ENCODE peak calls at places on chromosomes 5 and 9, in four cellular contexts. W is activated CD8-positive, alpha-beta T cell treated with anti-CD3 and anti-CD28 coated beads for 36 hours; V is AG09319; E is glutamatergic neuron. A is an unnamed sample.

GRCh38 chr9:91905958-91906585 is 44.0 kb downstream of the ROR2 start:
- DNase-seq in E (no peak), V (no peak), W (peak; percentile 71), A (peak; percentile 6)

GRCh38 chr5:4643190-4643589 is 496.9 kb upstream of the ADAMTS16 start:
- DNase-seq in E (no peak), W (no peak), V (no peak), A (no peak)

GRCh38 chr5:2388005-2388361 is 363.5 kb downstream of the IRX2 start:
- DNase-seq in E (peak; percentile 43), V (no peak), W (no peak), A (no peak)

GRCh38 chr9:33196736-33197135 is 29.6 kb upstream of the B4GALT1 start:
- DNase-seq in E (no peak), W (no peak), V (no peak), A (no peak)

GRCh38 chr9:8346291-8346690 is 546.7 kb upstream of the DMAC1 start:
- DNase-seq in E (no peak), V (no peak), W (no peak), A (no peak)

GRCh38 chr5:135392256-135392655 is 6.8 kb downstream of the MACROH2A1 start:
- DNase-seq in V (no peak), E (no peak), W (no peak), A (no peak)

GRCh38 chr5:151147033-151147432 is 10.5 kb downstream of the ANXA6 start:
- DNase-seq in W (no peak), V (no peak), E (no peak), A (no peak)

GRCh38 chr5:111453747-111454146 is 58.6 kb downstream of the STARD4 start:
- DNase-seq in W (no peak), V (no peak), E (no peak), A (no peak)

GRCh38 chr9:130156672-130157071 is 15.5 kb upstream of the NCS1 start:
- DNase-seq in E (no peak), V (no peak), W (no peak), A (peak; percentile 41)

GRCh38 chr5:160441352-160441781 is 19.7 kb downstream of the PTTG1 start:
- DNase-seq in W (no peak), E (no peak), V (no peak), A (no peak)

GRCh38 chr5:92800360-92800759 is 780.7 kb downstream of the NR2F1-AS1 start:
- DNase-seq in W (no peak), E (no peak), V (peak; percentile 74), A (no peak)

GRCh38 chr5:131357739-131358561 is 94.1 kb downstream of the CDC42SE2 start:
- DNase-seq in W (peak; percentile 55), V (no peak), E (no peak), A (no peak)

GRCh38 chr5:126538579-126538978 is 56.4 kb downstream of the ALDH7A1 start:
- DNase-seq in E (no peak), W (no peak), V (no peak), A (no peak)

GRCh38 chr5:64594601-64595518 is 89.0 kb downstream of the RGS7BP start:
- DNase-seq in V (no peak), E (no peak), W (no peak), A (peak; percentile 10)

GRCh38 chr9:13513710-13514444 is 234.4 kb upstream of the MPDZ start:
- DNase-seq in E (no peak), V (no peak), W (no peak), A (no peak)

GRCh38 chr5:147310059-147310704 is 75.4 kb downstream of the STK32A start:
- DNase-seq in E (no peak), W (no peak), V (no peak), A (peak; percentile 93)

GRCh38 chr9:6758418-6759113 is 793 bp downstream of the KDM4C start:
- DNase-seq in V (peak; percentile 15), E (peak; percentile 68), W (peak; percentile 76), A (peak; percentile 34)

GRCh38 chr5:82176115-82176514 is 102.0 kb downstream of the RPS23 start:
- DNase-seq in E (no peak), V (no peak), W (no peak), A (no peak)

DNA sequence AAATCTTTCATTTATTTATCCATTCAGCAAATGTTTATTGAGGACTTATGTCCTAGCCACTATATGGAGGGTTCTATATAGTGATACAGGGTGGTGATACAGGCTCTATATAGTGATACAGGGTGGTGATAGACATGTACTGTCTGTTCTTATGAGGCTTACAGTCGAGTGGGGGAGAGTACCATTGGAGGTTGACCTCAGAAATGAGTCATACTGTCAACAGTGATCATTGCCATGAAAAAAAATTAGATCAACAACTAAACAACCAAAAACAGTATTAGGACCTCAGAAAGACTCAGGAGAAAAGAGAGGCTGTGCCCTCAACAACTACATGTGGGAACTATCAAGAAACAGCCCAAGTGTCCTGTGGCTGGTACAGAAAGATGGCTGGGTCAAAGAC is 22.0 kb downstream of the PAPPA start:
- DNase-seq in W (no peak), V (no peak), E (no peak), A (no peak)
- TF ChIP-seq CTCF in W (no peak), V (no peak), E (no peak), A (no peak)

GRCh38 chr9:78813602-78814180 is 516.8 kb downstream of the PSAT1 start:
- DNase-seq in V (no peak), W (no peak), E (no peak), A (no peak)
- TF ChIP-seq CTCF in V (no peak), W (no peak), E (no peak), A (no peak)

DNA sequence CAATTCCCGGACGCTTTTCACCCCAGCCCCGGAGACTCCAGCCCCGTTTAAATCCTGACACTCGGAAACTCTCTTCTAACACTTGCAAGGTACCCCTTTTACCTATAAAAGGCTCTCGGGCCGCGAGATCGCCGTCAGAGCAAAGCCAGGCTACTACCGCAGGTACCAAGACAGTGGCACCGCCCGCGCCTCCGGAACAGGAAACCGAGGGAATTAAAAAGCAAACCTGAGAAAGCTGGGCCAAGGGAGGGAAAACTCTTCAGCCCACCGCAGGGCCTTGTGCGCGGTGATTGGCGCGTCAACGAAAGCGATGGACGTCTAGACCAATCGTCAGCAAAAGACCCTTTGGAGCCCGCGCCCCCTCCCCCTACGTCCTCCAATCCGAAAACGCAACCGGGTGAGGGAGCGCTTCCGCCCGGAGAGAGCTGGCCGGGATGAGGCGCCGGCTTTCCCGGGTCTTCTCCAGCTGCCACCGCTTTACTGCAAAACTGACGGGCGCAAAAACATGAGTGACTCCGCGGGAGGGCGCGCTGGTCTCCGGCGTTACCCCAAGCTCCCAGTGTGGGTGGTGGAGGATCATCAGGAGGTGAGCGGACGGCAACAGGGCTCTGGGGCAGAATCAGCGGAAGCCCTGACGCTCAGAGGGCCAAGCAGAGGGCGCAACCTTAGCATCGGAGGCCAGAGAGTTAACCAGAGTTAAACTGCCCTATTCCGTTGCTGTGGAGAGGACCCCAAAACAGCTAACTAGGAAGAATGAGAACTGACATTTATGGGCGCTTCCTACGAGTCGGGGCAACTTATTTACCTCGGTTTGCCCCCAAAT is at the start of the genes C5orf22 and DROSHA:
- DNase-seq in W (peak; percentile 97), E (peak; percentile 96), V (peak; percentile 82), A (peak; percentile 94)
- TF ChIP-seq CTCF in W (no peak), E (no peak), V (no peak), A (no peak)

GRCh38 chr9:135669616-135670285 is 6.6 kb downstream of the LCN9 start:
- DNase-seq in E (no peak), W (no peak), V (no peak), A (no peak)

GRCh38 chr9:135674977-135675376 is 11.9 kb downstream of the LCN9 start:
- DNase-seq in V (no peak), W (no peak), E (no peak), A (no peak)

GRCh38 chr9:135670721-135671590 is 7.8 kb downstream of the LCN9 start:
- DNase-seq in E (no peak), V (no peak), W (no peak), A (no peak)

GRCh38 chr9:135673941-135674340 is 10.8 kb downstream of the LCN9 start:
- DNase-seq in E (no peak), V (no peak), W (no peak), A (no peak)

DNA sequence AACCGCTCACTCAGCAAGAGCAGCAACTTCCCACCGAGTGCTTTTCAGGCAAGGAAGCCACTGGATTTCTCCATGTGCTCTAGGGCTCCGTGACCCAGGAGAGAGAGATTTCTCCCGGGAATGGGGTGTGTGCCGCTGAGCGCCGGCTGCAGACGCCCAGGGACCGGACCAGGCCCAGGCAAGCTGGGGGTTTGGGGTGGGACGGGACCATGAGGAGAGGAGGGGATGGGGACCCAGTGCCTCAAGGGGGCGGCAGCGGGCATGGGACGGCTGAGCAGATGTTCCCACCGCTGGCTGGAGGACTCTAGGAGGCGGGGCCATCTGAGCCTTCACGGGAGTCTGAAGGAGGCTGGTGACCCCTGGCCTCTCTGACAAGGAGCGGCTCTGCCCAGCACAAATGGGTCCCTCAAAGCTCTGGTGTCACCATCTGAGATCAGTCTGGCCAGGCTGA is 8.5 kb downstream of the LCN9 start:
- DNase-seq in E (no peak), V (no peak), W (peak; percentile 8), A (no peak)
- TF ChIP-seq CTCF in E (no peak), V (no peak), W (no peak), A (no peak)

A was measured in Calu3.